ENCODE peak calls at places on chromosome 13, in five cellular contexts. F is GM06990, R is endothelial cell of umbilical vein, Z is progenitor cell of endocrine pancreas, M is Right ventricle myocardium superior. B is an unnamed sample.
A peak's percentile ranks its signal among the peaks of the same experiment; 100 is the strongest.

GRCh38 chr13:106418556-106418955 is 116.9 kb downstream of the EFNB2 start:
- DNase-seq in F (no peak), Z (no peak), M (no peak), R (no peak), B (no peak)

GRCh38 chr13:74134777-74135305 is 637 bp upstream of the KLF12 start:
- DNase-seq in R (no peak), Z (peak; percentile 50), M (peak; percentile 70), F (no peak), B (peak; percentile 28)

GRCh38 chr13:77511552-77511951 is 24.0 kb upstream of the SCEL start:
- DNase-seq in R (peak; percentile 54), Z (no peak), M (no peak), F (no peak), B (no peak)

GRCh38 chr13:73983109-73983508 is 151.1 kb downstream of the KLF12 start:
- DNase-seq in F (no peak), M (no peak), R (no peak), Z (no peak), B (no peak)

GRCh38 chr13:113879506-113880360 is 15.9 kb upstream of the GAS6 start:
- DNase-seq in Z (no peak), M (no peak), R (no peak), F (no peak), B (no peak)

GRCh38 chr13:102089177-102089576 is 312.7 kb downstream of the FGF14 start:
- DNase-seq in F (no peak), Z (no peak), M (no peak), R (no peak), B (no peak)

GRCh38 chr13:45623516-45624090 is 8.1 kb upstream of the ERICH6B start:
- DNase-seq in R (peak; percentile 31), M (no peak), Z (no peak), F (no peak), B (peak; percentile 40)

GRCh38 chr13:44484562-44485164 is 91.5 kb downstream of the TSC22D1 start:
- DNase-seq in F (peak; percentile 13), M (no peak), Z (no peak), R (peak; percentile 9), B (no peak)

GRCh38 chr13:78603240-78603947 is at the start of gene POU4F1:
- DNase-seq in R (peak; percentile 71), Z (peak; percentile 65), F (peak; percentile 86), M (no peak), B (no peak)

GRCh38 chr13:44169018-44169909 is 204.4 kb upstream of the SERP2 start:
- DNase-seq in Z (no peak), R (no peak), F (no peak), M (no peak), B (no peak)

GRCh38 chr13:100334209-100334608 is 245.3 kb downstream of the PCCA start:
- DNase-seq in F (no peak), Z (no peak), M (no peak), R (no peak), B (no peak)

GRCh38 chr13:111917086-111917485 is 149.9 kb upstream of the SOX1 start:
- DNase-seq in R (no peak), F (no peak), Z (no peak), M (no peak), B (no peak)

GRCh38 chr13:39016789-39017188 is 21.1 kb downstream of the PROSER1 start:
- DNase-seq in R (peak; percentile 47), F (no peak), M (no peak), Z (no peak), B (peak; percentile 5)

GRCh38 chr13:105871768-105872167 is 663.7 kb downstream of the EFNB2 start:
- DNase-seq in F (no peak), Z (no peak), M (no peak), R (no peak), B (no peak)

GRCh38 chr13:56528040-56528760 is 612.5 kb upstream of the PRR20A start:
- DNase-seq in M (no peak), Z (no peak), R (no peak), F (no peak), B (peak; percentile 71)

GRCh38 chr13:50936681-50937080 is 27.1 kb downstream of the RNASEH2B start:
- DNase-seq in F (no peak), Z (no peak), M (no peak), R (no peak), B (no peak)

B was measured in T47D.